ENCODE peak calls at places on chromosomes 5 and 9, in four cellular contexts. F, L, G and Y are unnamed samples. For H3K36me3, the result is how much of the 10 kb centered on the place peaks cover.

GRCh38 chr5:113989278-113989912 is 372.5 kb upstream of the KCNN2 start:
- DNase-seq in F (no peak), L (no peak), G (no peak), Y (no peak)

GRCh38 chr5:179192185-179192890 is 132.2 kb downstream of the ZNF354C start:
- DNase-seq in F (no peak), L (peak), G (no peak), Y (no peak)

GRCh38 chr9:88458716-88459115 is 70.5 kb downstream of the SPIN1 start:
- DNase-seq in L (no peak), F (no peak), G (no peak), Y (no peak)

GRCh38 chr5:41736641-41737040 is 133.6 kb downstream of the OXCT1 start:
- DNase-seq in L (no peak), F (no peak), G (no peak), Y (no peak)

GRCh38 chr9:77830618-77831285 is 182.6 kb upstream of the GNA14 start:
- DNase-seq in G (no peak), F (no peak), L (no peak), Y (no peak)

GRCh38 chr9:108486791-108487190 is 369.0 kb downstream of the ACTL7B start:
- DNase-seq in L (no peak), G (no peak), F (no peak), Y (no peak)

GRCh38 chr5:123429993-123430392 is 6.8 kb upstream of the CEP120 start:
- DNase-seq in F (no peak), L (no peak), G (no peak), Y (no peak)

GRCh38 chr9:71136696-71137095 is 15.3 kb upstream of the TRPM3 start:
- DNase-seq in F (no peak), L (no peak), G (no peak), Y (no peak)

GRCh38 chr5:109844695-109845094 is 155.0 kb downstream of the MAN2A1 start:
- DNase-seq in G (no peak), F (no peak), L (no peak), Y (no peak)

GRCh38 chr5:2383678-2384025 is 367.8 kb downstream of the IRX2 start:
- DNase-seq in F (no peak), L (no peak), G (no peak), Y (no peak)

GRCh38 chr5:82815871-82816270 is 261.3 kb downstream of the TMEM167A start:
- DNase-seq in L (no peak), G (no peak), F (no peak), Y (no peak)

GRCh38 chr5:82813951-82814350 is 263.2 kb downstream of the TMEM167A start:
- DNase-seq in G (no peak), F (no peak), L (no peak), Y (no peak)

GRCh38 chr5:82820958-82821880 is 256.0 kb downstream of the TMEM167A start:
- DNase-seq in G (no peak), F (no peak), L (no peak), Y (no peak)

GRCh38 chr5:82820188-82820587 is 257.0 kb downstream of the TMEM167A start:
- DNase-seq in L (no peak), F (no peak), G (no peak), Y (no peak)

GRCh38 chr5:82817897-82818676 is 259.1 kb downstream of the TMEM167A start:
- DNase-seq in F (no peak), L (no peak), G (no peak), Y (no peak)
- H3K4me3 ChIP-seq in F (no peak), L (no peak), G (no peak), Y (no peak)

DNA sequence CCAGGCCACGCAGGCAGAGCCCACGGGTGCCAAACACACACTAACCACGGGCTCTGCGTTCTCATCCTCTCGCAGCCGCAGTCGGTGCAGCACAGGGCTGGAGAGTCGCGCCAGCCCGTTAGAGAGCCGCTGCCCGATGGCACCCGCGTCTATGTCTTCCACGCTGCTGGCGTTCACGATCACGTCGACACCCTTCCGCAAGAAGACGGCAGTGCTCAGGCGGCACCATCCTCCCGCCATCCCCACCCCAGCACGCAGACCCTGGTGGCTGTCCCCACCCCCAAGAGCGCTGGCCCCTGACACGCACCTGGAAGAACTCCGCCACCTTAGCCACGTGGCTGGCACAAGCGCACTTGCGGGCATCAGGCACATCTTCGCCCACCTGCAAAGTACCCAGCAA is 6.0 kb downstream of the DBN1 start:
- DNase-seq in G (no peak), L (no peak), F (no peak), Y (no peak)
- H3K36me3 ChIP-seq in G (under half), L (under half), F (under half), Y (half or more)

DNA sequence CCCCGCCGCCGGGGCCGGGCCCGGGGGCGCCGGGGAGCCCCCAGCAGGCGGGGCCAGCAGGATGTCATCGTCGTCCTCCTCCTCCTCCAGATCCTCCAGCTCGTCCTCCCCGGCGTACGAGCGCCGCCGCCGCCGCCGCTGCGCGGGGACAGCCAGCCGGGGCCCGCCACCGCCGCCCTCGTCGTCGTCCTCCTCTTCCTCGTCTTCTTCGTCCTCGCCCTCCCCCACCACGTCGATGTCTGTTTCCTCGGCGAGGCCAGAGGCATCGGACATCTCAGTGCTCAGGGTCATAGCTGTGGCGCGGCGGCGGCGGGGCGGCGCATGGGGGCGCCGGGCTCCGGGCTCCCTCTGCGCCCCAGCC is 525 bp downstream of the FOXD1 start:
- DNase-seq in L (peak), F (no peak), G (no peak), Y (peak)
- H3K4me3 ChIP-seq in L (peak), F (peak), G (peak), Y (peak)

GRCh38 chr9:123093141-123093540 is 59.7 kb downstream of the GPR21 start:
- DNase-seq in G (no peak), F (no peak), L (no peak), Y (no peak)
- H3K36me3 ChIP-seq in G (under half), F (under half), L (under half), Y (under half)

GRCh38 chr5:92904021-92904420 is 677.0 kb downstream of the NR2F1-AS1 start:
- DNase-seq in G (no peak), F (no peak), L (no peak), Y (no peak)
- H3K4me3 ChIP-seq in G (no peak), F (no peak), L (no peak), Y (no peak)

GRCh38 chr9:128735373-128735772 is 11.4 kb upstream of the ZDHHC12 start:
- DNase-seq in L (no peak), F (no peak), G (no peak), Y (no peak)
- H3K36me3 ChIP-seq in L (under half), F (under half), G (under half), Y (under half)

DNA sequence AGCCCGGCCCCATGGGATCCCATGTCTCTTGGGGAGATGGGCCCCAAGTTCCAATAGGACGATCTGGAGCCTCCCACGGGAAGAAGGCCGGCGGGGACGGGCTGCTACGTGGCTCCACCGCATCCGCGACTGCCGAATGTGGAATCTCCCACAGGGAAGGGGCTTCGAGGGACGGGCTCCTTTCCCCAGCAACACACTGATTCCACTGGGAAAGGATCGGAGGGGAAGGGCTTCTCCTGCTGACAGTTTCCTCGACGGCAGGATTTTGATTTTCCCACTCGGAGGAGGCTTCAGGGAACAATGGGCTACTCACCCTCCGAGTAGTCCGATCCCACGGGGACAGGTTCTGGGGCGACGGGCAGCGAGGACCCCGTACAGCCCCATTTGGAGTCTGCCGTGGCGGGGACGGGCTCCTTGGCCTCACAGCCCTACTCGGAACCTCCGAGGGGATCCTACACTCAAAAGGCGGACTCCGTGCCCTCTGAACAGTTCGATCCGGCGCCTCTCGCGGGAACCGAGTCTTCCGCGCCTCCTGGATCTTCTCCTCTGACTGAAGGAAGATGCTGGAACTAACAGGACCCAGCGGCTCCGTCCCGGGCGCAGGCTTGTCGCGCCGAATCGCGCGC is 1.3 kb downstream of the PROB1 start:
- DNase-seq in G (no peak), L (peak), F (no peak), Y (peak)
- H3K4me3 ChIP-seq in G (peak), L (peak), F (peak), Y (peak)

GRCh38 chr9:35683323-35683722 is 6.4 kb downstream of the TPM2 start:
- DNase-seq in F (no peak), L (no peak), G (no peak), Y (no peak)
- H3K36me3 ChIP-seq in F (under half), L (under half), G (under half), Y (under half)

DNA sequence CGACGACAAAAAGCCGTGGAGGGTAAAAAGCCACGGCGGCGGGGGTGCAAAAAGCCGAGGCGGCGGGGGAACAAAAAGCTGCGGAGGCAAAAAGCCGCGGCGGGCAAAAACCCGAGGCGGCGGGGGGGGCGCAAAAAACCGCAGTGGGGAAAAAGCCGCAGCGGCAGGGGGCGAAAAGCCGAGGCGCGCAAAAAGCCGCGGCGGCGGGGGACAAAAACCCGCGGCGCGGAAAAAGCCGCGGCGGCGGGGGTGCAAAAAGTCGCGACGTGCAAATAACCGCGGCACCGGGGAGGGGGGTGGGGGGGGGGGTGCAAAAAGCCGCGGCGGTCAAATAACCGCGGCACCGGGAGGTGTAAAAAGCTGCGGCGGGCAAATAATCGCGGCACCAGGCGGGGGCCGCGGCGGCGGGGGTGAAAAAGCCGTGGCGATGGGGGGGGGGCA is 511.5 kb downstream of the FOXD4L5 start:
- DNase-seq in L (peak), G (peak), F (no peak), Y (peak)
- H3K4me3 ChIP-seq in L (peak), G (peak), F (peak), Y (peak)